ENCODE peak calls at places on chromosomes 12 and 14, in eight cellular contexts. One of them, this sample, is unnamed.

GRCh38 chr14:55057919-55058318 is 6.5 kb downstream of the MAPK1IP1L start:
- DNase-seq in MM.1S: no peak
- DNase-seq in hepatocyte: no peak
- DNase-seq in Karpas-422: no peak
- DNase-seq in SK-N-SH: no peak
- DNase-seq in PC-9: no peak
- DNase-seq in OCI-LY7: no peak
- DNase-seq in HCT116: no peak
- DNase-seq in this sample: no peak

GRCh38 chr12:7064516-7064915 is 4.0 kb downstream of the C1S start:
- DNase-seq in MM.1S: no peak
- DNase-seq in hepatocyte: no peak
- DNase-seq in Karpas-422: no peak
- DNase-seq in SK-N-SH: no peak
- DNase-seq in PC-9: no peak
- DNase-seq in OCI-LY7: no peak
- DNase-seq in HCT116: no peak
- DNase-seq in this sample: no peak

GRCh38 chr12:26768611-26769603 is 64.1 kb downstream of the ITPR2 start:
- DNase-seq in MM.1S: peak; percentile 64
- DNase-seq in hepatocyte: peak; percentile 17
- DNase-seq in Karpas-422: no peak
- DNase-seq in SK-N-SH: no peak
- DNase-seq in PC-9: peak; percentile 16
- DNase-seq in OCI-LY7: peak; percentile 46
- DNase-seq in HCT116: no peak
- DNase-seq in this sample: no peak

GRCh38 chr12:6914246-6914947 is at the start of gene ENO2:
- DNase-seq in MM.1S: peak; percentile 63
- DNase-seq in hepatocyte: peak; percentile 86
- DNase-seq in Karpas-422: peak; percentile 82
- DNase-seq in SK-N-SH: peak; percentile 91
- DNase-seq in PC-9: peak; percentile 75
- DNase-seq in OCI-LY7: peak; percentile 75
- DNase-seq in HCT116: no peak
- DNase-seq in this sample: peak; percentile 92

GRCh38 chr12:13277278-13277677 is 80.8 kb downstream of the EMP1 start:
- DNase-seq in MM.1S: no peak
- DNase-seq in hepatocyte: no peak
- DNase-seq in Karpas-422: no peak
- DNase-seq in SK-N-SH: no peak
- DNase-seq in PC-9: no peak
- DNase-seq in OCI-LY7: no peak
- DNase-seq in HCT116: no peak
- DNase-seq in this sample: no peak

GRCh38 chr14:58171090-58171489 is 19.1 kb upstream of the ARMH4 start:
- DNase-seq in MM.1S: peak; percentile 85
- DNase-seq in hepatocyte: peak; percentile 88
- DNase-seq in Karpas-422: peak; percentile 90
- DNase-seq in SK-N-SH: peak; percentile 70
- DNase-seq in PC-9: peak; percentile 75
- DNase-seq in OCI-LY7: no peak
- DNase-seq in HCT116: peak; percentile 83
- DNase-seq in this sample: peak; percentile 86

GRCh38 chr12:91364591-91365184 is 182.1 kb upstream of the DCN start:
- DNase-seq in MM.1S: no peak
- DNase-seq in hepatocyte: no peak
- DNase-seq in Karpas-422: no peak
- DNase-seq in SK-N-SH: no peak
- DNase-seq in PC-9: no peak
- DNase-seq in OCI-LY7: no peak
- DNase-seq in HCT116: no peak
- DNase-seq in this sample: peak; percentile 59

GRCh38 chr14:56334458-56334857 is 216.2 kb downstream of the PELI2 start:
- DNase-seq in MM.1S: no peak
- DNase-seq in hepatocyte: no peak
- DNase-seq in Karpas-422: no peak
- DNase-seq in SK-N-SH: no peak
- DNase-seq in PC-9: no peak
- DNase-seq in OCI-LY7: no peak
- DNase-seq in HCT116: no peak
- DNase-seq in this sample: peak; percentile 51

GRCh38 chr14:74985806-74986205 is 16.9 kb upstream of the EIF2B2 start:
- DNase-seq in MM.1S: no peak
- DNase-seq in hepatocyte: no peak
- DNase-seq in Karpas-422: no peak
- DNase-seq in SK-N-SH: no peak
- DNase-seq in PC-9: no peak
- DNase-seq in OCI-LY7: no peak
- DNase-seq in HCT116: no peak
- DNase-seq in this sample: no peak

GRCh38 chr12:3200032-3200617 is 122.9 kb downstream of the TSPAN9 start:
- DNase-seq in MM.1S: no peak
- DNase-seq in hepatocyte: peak; percentile 80
- DNase-seq in Karpas-422: no peak
- DNase-seq in SK-N-SH: peak; percentile 94
- DNase-seq in PC-9: peak; percentile 69
- DNase-seq in OCI-LY7: no peak
- DNase-seq in HCT116: no peak
- DNase-seq in this sample: peak; percentile 69

GRCh38 chr12:92759634-92760268 is 57.0 kb downstream of the PLEKHG7 start:
- DNase-seq in MM.1S: no peak
- DNase-seq in hepatocyte: peak; percentile 45
- DNase-seq in Karpas-422: no peak
- DNase-seq in SK-N-SH: no peak
- DNase-seq in PC-9: peak; percentile 29
- DNase-seq in OCI-LY7: no peak
- DNase-seq in HCT116: peak; percentile 77
- DNase-seq in this sample: peak; percentile 95

GRCh38 chr14:104942586-104942985 is 17.9 kb downstream of the PLD4 start:
- DNase-seq in MM.1S: no peak
- DNase-seq in hepatocyte: no peak
- DNase-seq in Karpas-422: no peak
- DNase-seq in SK-N-SH: no peak
- DNase-seq in PC-9: no peak
- DNase-seq in OCI-LY7: no peak
- DNase-seq in HCT116: no peak
- DNase-seq in this sample: no peak

GRCh38 chr14:98458702-98459101 is 813.3 kb downstream of the BCL11B start:
- DNase-seq in MM.1S: no peak
- DNase-seq in hepatocyte: no peak
- DNase-seq in Karpas-422: no peak
- DNase-seq in SK-N-SH: no peak
- DNase-seq in PC-9: no peak
- DNase-seq in OCI-LY7: no peak
- DNase-seq in HCT116: no peak
- DNase-seq in this sample: no peak
- H3K9me2 ChIP-seq in MM.1S: no peaks in the 10 kb centered on the region
- H3K9me2 ChIP-seq in hepatocyte: no peaks in the 10 kb centered on the region
- H3K9me2 ChIP-seq in Karpas-422: no peaks in the 10 kb centered on the region
- H3K9me2 ChIP-seq in SK-N-SH: no peaks in the 10 kb centered on the region
- H3K9me2 ChIP-seq in PC-9: no peaks in the 10 kb centered on the region
- H3K9me2 ChIP-seq in OCI-LY7: no peaks in the 10 kb centered on the region
- H3K9me2 ChIP-seq in HCT116: no peaks in the 10 kb centered on the region
- H3K9me2 ChIP-seq in this sample: no peaks in the 10 kb centered on the region

GRCh38 chr14:90491868-90492560 is 95.2 kb downstream of the CALM1 start:
- DNase-seq in MM.1S: no peak
- DNase-seq in hepatocyte: no peak
- DNase-seq in Karpas-422: no peak
- DNase-seq in SK-N-SH: peak; percentile 70
- DNase-seq in PC-9: no peak
- DNase-seq in OCI-LY7: no peak
- DNase-seq in HCT116: no peak
- DNase-seq in this sample: peak; percentile 40
- H3K9me2 ChIP-seq in MM.1S: no peaks in the 10 kb centered on the region
- H3K9me2 ChIP-seq in hepatocyte: no peaks in the 10 kb centered on the region
- H3K9me2 ChIP-seq in Karpas-422: no peaks in the 10 kb centered on the region
- H3K9me2 ChIP-seq in SK-N-SH: no peaks in the 10 kb centered on the region
- H3K9me2 ChIP-seq in PC-9: no peaks in the 10 kb centered on the region
- H3K9me2 ChIP-seq in OCI-LY7: no peaks in the 10 kb centered on the region
- H3K9me2 ChIP-seq in HCT116: no peaks in the 10 kb centered on the region
- H3K9me2 ChIP-seq in this sample: no peaks in the 10 kb centered on the region

DNA sequence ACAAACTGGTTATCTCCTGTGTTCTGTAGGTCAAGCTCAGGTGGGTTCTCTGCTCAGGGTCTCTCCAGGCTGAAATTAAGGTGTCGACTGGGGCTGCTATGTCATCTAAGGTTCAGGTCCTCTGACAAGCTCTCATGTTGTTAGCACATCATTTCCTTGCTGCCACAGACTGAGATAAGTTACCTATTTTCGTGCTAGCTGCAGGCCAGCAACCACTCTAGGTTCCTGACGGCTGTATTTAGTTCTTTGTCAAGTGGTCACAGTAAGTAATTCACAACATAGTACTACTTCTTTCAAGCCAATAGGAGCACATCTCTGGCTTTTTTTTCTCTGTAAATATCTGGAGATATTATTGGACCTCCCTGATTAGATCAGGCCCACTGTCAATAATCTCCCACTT is 169.3 kb upstream of the CAND1 start:
- DNase-seq in MM.1S: no peak
- DNase-seq in hepatocyte: no peak
- DNase-seq in Karpas-422: no peak
- DNase-seq in SK-N-SH: no peak
- DNase-seq in PC-9: no peak
- DNase-seq in OCI-LY7: no peak
- DNase-seq in HCT116: no peak
- DNase-seq in this sample: no peak
- H3K9me2 ChIP-seq in MM.1S: no peaks in the 10 kb centered on the region
- H3K9me2 ChIP-seq in hepatocyte: no peaks in the 10 kb centered on the region
- H3K9me2 ChIP-seq in Karpas-422: no peaks in the 10 kb centered on the region
- H3K9me2 ChIP-seq in SK-N-SH: no peaks in the 10 kb centered on the region
- H3K9me2 ChIP-seq in PC-9: peaks cover 3% of the 10 kb centered on the region
- H3K9me2 ChIP-seq in OCI-LY7: no peaks in the 10 kb centered on the region
- H3K9me2 ChIP-seq in HCT116: no peaks in the 10 kb centered on the region
- H3K9me2 ChIP-seq in this sample: no peaks in the 10 kb centered on the region

GRCh38 chr12:106771425-106771824 is 3.1 kb upstream of the RIC8B start:
- DNase-seq in MM.1S: no peak
- DNase-seq in hepatocyte: no peak
- DNase-seq in Karpas-422: no peak
- DNase-seq in SK-N-SH: no peak
- DNase-seq in PC-9: no peak
- DNase-seq in OCI-LY7: no peak
- DNase-seq in HCT116: no peak
- DNase-seq in this sample: no peak
- H3K9me2 ChIP-seq in MM.1S: no peaks in the 10 kb centered on the region
- H3K9me2 ChIP-seq in hepatocyte: no peaks in the 10 kb centered on the region
- H3K9me2 ChIP-seq in Karpas-422: no peaks in the 10 kb centered on the region
- H3K9me2 ChIP-seq in SK-N-SH: no peaks in the 10 kb centered on the region
- H3K9me2 ChIP-seq in PC-9: no peaks in the 10 kb centered on the region
- H3K9me2 ChIP-seq in OCI-LY7: no peaks in the 10 kb centered on the region
- H3K9me2 ChIP-seq in HCT116: no peaks in the 10 kb centered on the region
- H3K9me2 ChIP-seq in this sample: no peaks in the 10 kb centered on the region

GRCh38 chr14:21724115-21724973 is 50.7 kb upstream of the OR4E1 start:
- DNase-seq in MM.1S: no peak
- DNase-seq in hepatocyte: no peak
- DNase-seq in Karpas-422: no peak
- DNase-seq in SK-N-SH: no peak
- DNase-seq in PC-9: no peak
- DNase-seq in OCI-LY7: no peak
- DNase-seq in HCT116: no peak
- DNase-seq in this sample: no peak

GRCh38 chr14:21723431-21724045 is 49.9 kb upstream of the OR4E1 start:
- DNase-seq in MM.1S: peak; percentile 75
- DNase-seq in hepatocyte: peak; percentile 34
- DNase-seq in Karpas-422: peak; percentile 87
- DNase-seq in SK-N-SH: peak; percentile 22
- DNase-seq in PC-9: peak; percentile 4
- DNase-seq in OCI-LY7: peak; percentile 50
- DNase-seq in HCT116: peak; percentile 32
- DNase-seq in this sample: peak; percentile 4

GRCh38 chr14:21721504-21721903 is 47.9 kb upstream of the OR4E1 start:
- DNase-seq in MM.1S: no peak
- DNase-seq in hepatocyte: no peak
- DNase-seq in Karpas-422: no peak
- DNase-seq in SK-N-SH: no peak
- DNase-seq in PC-9: no peak
- DNase-seq in OCI-LY7: no peak
- DNase-seq in HCT116: no peak
- DNase-seq in this sample: no peak

GRCh38 chr14:21714318-21714929 is 40.8 kb upstream of the OR4E1 start:
- DNase-seq in MM.1S: peak; percentile 24
- DNase-seq in hepatocyte: no peak
- DNase-seq in Karpas-422: no peak
- DNase-seq in SK-N-SH: no peak
- DNase-seq in PC-9: no peak
- DNase-seq in OCI-LY7: no peak
- DNase-seq in HCT116: no peak
- DNase-seq in this sample: no peak

DNA sequence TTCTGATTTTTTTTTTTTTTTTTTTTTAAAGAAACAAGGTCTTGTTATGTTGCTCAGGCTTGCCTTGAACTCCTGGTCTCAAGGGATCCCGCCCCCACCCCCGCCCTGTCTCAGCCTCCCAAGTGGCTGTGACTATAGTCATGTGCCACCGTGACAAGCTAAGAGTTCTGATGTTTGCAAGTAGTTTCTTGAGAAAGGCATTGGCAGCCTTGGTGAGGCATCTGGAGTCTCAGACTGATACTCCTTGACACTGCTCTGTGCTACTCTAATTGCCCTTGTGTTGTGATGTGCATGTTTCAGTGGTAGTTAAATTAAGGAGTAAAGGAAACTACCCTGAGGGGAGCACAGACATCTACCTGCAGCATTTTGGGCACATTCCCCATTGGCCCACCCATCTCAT is 46.2 kb upstream of the OR4E1 start:
- DNase-seq in MM.1S: no peak
- DNase-seq in hepatocyte: no peak
- DNase-seq in Karpas-422: no peak
- DNase-seq in SK-N-SH: no peak
- DNase-seq in PC-9: no peak
- DNase-seq in OCI-LY7: no peak
- DNase-seq in HCT116: no peak
- DNase-seq in this sample: no peak
- H3K9me2 ChIP-seq in MM.1S: no peaks in the 10 kb centered on the region
- H3K9me2 ChIP-seq in hepatocyte: no peaks in the 10 kb centered on the region
- H3K9me2 ChIP-seq in Karpas-422: no peaks in the 10 kb centered on the region
- H3K9me2 ChIP-seq in SK-N-SH: no peaks in the 10 kb centered on the region
- H3K9me2 ChIP-seq in PC-9: no peaks in the 10 kb centered on the region
- H3K9me2 ChIP-seq in OCI-LY7: no peaks in the 10 kb centered on the region
- H3K9me2 ChIP-seq in HCT116: no peaks in the 10 kb centered on the region
- H3K9me2 ChIP-seq in this sample: no peaks in the 10 kb centered on the region

DNA sequence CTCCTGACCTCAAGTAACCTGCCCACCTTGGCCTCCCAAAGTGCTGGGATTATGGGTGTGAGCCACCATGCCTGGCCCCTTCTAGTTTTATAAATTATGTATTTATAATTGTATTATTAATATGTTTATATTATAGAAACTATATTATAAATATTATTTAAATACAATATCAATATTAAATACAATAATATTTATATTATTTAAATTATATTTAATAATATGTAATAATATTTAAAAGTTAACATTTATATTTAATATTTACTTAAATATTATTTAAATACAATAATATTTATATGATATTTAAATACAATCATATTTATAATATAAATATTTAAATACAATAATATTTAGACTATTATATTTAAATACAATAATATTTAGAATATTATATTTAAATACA is 20.0 kb downstream of the SDR9C7 start:
- DNase-seq in MM.1S: no peak
- DNase-seq in hepatocyte: no peak
- DNase-seq in Karpas-422: no peak
- DNase-seq in SK-N-SH: no peak
- DNase-seq in PC-9: no peak
- DNase-seq in OCI-LY7: no peak
- DNase-seq in HCT116: no peak
- DNase-seq in this sample: no peak
- H3K9me2 ChIP-seq in MM.1S: no peaks in the 10 kb centered on the region
- H3K9me2 ChIP-seq in hepatocyte: no peaks in the 10 kb centered on the region
- H3K9me2 ChIP-seq in Karpas-422: no peaks in the 10 kb centered on the region
- H3K9me2 ChIP-seq in SK-N-SH: no peaks in the 10 kb centered on the region
- H3K9me2 ChIP-seq in PC-9: no peaks in the 10 kb centered on the region
- H3K9me2 ChIP-seq in OCI-LY7: no peaks in the 10 kb centered on the region
- H3K9me2 ChIP-seq in HCT116: no peaks in the 10 kb centered on the region
- H3K9me2 ChIP-seq in this sample: no peaks in the 10 kb centered on the region

This sample was measured in GM23248.